ENCODE peak calls at places on chromosome 21, in six cellular contexts. Z is fibroblast of lung, C is fibroblast of pulmonary artery, N is MM.1S, H is body of pancreas, L is heart left ventricle. U is an unnamed sample.
A peak's percentile ranks its signal among the peaks of the same experiment; 100 is the strongest.

GRCh38 chr21:28268685-28269084 is 724.0 kb downstream of the LTN1 start:
- DNase-seq in C (no peak), H (no peak), N (no peak), L (no peak), Z (no peak), U (no peak)

GRCh38 chr21:25858328-25858727 is 123.6 kb downstream of the GABPA start:
- DNase-seq in Z (no peak), N (no peak), H (no peak), L (no peak), C (no peak), U (no peak)

GRCh38 chr21:30986966-30987365 is 51.3 kb downstream of the KRTAP19-8 start:
- DNase-seq in C (no peak), Z (no peak), N (no peak), H (no peak), L (peak; percentile 29), U (no peak)

GRCh38 chr21:44407493-44407892 is 47.8 kb upstream of the LRRC3 start:
- DNase-seq in N (no peak), C (no peak), H (no peak), Z (no peak), L (no peak), U (no peak)

GRCh38 chr21:32569261-32570230 is 15.8 kb downstream of the TCP10L start:
- DNase-seq in C (peak; percentile 88), N (peak; percentile 89), L (peak; percentile 75), H (peak; percentile 86), Z (peak; percentile 82), U (peak; percentile 79)

GRCh38 chr21:27407296-27407695 is 440.4 kb upstream of the ADAMTS5 start:
- DNase-seq in H (no peak), L (no peak), Z (no peak), C (no peak), N (no peak), U (no peak)

GRCh38 chr21:32666258-32666657 is 54.1 kb upstream of the CFAP298 start:
- DNase-seq in Z (no peak), C (no peak), L (no peak), N (no peak), H (no peak), U (no peak)

GRCh38 chr21:17461014-17461413 is 51.8 kb upstream of the CXADR start:
- DNase-seq in Z (peak; percentile 93), N (no peak), H (peak; percentile 52), L (peak; percentile 61), C (peak; percentile 90), U (no peak)

GRCh38 chr21:26888931-26889330 is 43.7 kb upstream of the ADAMTS1 start:
- DNase-seq in H (no peak), C (no peak), Z (no peak), L (no peak), N (no peak), U (no peak)

GRCh38 chr21:38349111-38349746 is 92.4 kb downstream of the KCNJ15 start:
- DNase-seq in H (no peak), C (peak; percentile 27), Z (no peak), L (no peak), N (no peak), U (no peak)

DNA sequence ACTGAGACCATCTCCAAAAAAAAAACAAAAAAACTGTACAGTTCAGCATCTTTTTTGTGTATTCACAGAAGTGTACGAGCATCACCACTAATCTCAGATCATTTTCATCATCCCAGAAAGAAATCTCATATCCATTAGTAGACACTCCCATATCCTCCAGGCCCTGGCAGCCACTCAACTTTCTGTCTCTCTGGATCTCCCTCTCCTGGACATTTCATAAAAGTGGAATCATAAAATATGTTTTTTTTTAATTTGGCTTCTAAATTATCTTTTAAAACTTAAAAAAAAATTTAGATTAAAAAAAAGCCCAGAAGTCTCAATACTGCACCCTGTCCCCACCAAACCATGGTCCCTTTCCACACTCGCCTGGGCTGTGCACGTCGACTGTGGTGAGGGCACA is 22.1 kb downstream of the RIPPLY3 start:
- DNase-seq in L (no peak), Z (peak; percentile 26), C (peak; percentile 23), H (no peak), N (no peak), U (no peak)
- TF ChIP-seq CTCF in L (no peak), Z (no peak), C (no peak), H (no peak), N (no peak), U (no peak)

DNA sequence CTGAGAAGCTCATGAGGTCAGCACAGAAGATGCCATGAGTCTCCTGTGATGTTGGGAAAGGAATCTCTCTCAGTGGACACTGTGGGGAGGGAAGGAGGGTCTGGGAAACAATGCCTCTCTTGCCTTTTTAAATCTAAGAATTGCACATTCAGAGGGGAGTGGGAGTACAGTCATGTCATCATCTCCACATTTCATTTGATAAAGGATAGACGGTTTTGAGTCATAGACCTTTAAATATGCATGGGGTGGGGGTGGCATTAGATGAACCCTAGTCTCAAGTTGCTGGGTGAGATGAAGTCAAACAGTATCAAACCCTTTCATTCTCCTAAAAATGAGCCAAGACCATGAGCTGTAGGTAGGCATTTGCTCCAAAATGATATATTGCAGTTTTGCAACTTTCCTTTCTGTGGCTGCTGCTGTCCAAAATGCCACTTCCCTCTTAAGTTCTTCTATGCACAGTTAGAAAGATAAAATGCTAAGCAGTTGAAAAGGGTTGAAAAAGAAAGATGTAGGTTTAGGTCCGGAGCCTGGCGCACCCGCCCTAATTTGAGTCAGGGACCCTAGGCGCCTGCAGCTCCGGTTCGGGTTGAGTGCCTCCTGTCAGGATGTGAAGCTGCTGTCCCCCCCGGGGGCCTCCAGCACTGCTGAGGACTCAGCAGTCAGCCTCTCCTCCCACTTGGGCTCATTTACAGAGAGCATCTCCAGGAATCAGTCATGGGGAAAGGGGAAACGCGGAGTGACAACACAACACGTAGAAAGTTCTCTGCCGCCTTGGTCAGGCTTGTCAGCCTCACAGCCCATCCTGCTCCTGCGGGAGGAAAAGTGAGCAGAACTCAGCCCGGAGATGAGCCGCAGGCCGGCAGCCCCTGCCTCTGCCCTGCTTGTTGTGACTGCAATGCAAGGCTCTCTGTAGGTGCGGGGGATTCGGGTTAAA is 479.3 kb upstream of the RUNX1 start:
- DNase-seq in H (no peak), C (peak; percentile 29), Z (peak; percentile 20), N (no peak), L (peak; percentile 20), U (peak; percentile 55)
- H3K4me3 ChIP-seq in H (no peak overlapping the region), C (no peak overlapping the region), Z (peak overlapping the region; percentile 34), N (peak overlapping the region; percentile 62), L (peak overlapping the region; percentile 52), U (peak overlapping the region; percentile 57)

DNA sequence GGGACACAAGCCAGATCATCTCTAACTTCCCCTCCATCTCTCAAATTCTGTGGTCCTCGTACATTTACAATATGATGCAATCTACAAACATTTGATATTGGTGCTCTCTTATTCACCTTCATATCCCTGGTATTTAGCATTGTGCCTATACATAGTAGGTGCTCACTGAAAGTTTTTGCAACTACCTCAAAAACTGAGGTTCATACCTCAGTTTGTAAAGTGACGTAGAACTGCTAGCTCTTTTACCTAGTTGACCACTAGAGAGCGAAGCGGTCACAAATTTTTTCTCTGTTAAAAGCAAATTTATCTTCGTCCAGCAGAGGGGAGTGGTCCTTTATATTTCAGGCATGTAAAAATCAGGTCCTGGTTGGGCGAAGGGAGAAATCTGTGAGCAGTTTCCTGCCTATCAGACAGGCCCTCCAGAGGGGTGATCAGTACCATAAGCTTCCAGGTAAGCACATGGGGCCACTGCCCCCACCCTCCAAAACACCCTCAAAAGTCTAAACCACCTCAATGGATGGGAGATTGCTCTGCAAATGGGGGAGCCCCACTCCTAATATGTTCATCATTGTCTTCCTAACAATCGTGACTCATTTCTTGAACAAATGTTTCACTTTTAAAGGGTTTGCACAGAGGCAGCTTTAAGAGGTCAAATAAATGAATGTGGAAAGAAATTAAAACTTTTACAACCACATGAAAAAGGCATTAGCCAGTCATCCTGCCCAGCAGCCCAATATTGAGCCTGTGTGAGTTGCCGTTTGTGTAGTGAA is 10.6 kb upstream of the HLCS start:
- DNase-seq in N (peak; percentile 94), C (peak; percentile 87), L (no peak), Z (peak; percentile 81), H (peak; percentile 52), U (peak; percentile 83)
- TF ChIP-seq CTCF in N (peak; percentile 98), C (peak; percentile 88), L (peak; percentile 44), Z (peak; percentile 66), H (peak; percentile 95), U (peak; percentile 57)

GRCh38 chr21:42231761-42232160 is 12.8 kb downstream of the ABCG1 start:
- DNase-seq in N (no peak), L (no peak), Z (no peak), H (no peak), C (no peak), U (no peak)

GRCh38 chr21:42230636-42231035 is 11.7 kb downstream of the ABCG1 start:
- DNase-seq in Z (no peak), H (no peak), C (no peak), L (no peak), N (no peak), U (no peak)

GRCh38 chr21:42233067-42233981 is 14.4 kb downstream of the ABCG1 start:
- DNase-seq in L (peak; percentile 67), N (peak; percentile 66), Z (peak; percentile 79), C (peak; percentile 88), H (peak; percentile 60), U (peak; percentile 90)

GRCh38 chr21:42234026-42234425 is 15.1 kb downstream of the ABCG1 start:
- DNase-seq in N (no peak), C (no peak), H (no peak), Z (no peak), L (no peak), U (no peak)

DNA sequence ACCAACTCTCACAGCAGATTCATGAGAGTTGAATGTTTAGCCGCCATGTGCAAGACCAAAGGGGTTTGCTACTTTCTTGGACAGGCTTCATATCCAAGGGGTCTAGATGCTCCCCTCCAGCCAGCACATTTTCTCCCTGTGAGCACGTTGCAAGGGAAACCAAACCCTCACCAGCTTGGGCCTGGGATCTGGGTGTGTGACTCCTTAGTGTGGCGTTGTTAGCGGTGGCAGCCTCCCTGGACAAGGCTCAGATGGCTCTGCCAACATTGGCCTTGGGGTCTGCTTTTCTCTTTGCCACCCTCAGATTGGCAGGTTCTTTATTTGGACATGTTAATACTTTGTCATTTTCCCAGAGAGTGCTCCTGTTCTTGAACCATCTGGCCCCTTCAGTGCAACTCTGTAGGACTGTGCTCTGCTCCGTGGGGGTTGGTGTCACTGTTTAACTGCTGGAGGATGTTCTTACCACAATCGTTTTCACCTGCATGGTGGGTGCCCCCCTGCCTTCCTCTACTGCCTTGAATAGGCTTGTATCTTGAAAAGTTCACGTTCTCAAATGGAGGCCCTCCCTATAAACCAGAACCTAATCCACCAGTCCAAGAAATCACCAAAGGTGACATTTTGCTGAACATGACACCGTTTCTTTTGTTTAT is 13.4 kb downstream of the ABCG1 start:
- DNase-seq in L (no peak), H (no peak), N (no peak), C (no peak), Z (no peak), U (peak; percentile 50)
- H3K4me3 ChIP-seq in L (no peak overlapping the region), H (no peak overlapping the region), N (no peak overlapping the region), C (no peak overlapping the region), Z (no peak overlapping the region), U (no peak overlapping the region)

GRCh38 chr21:46014828-46015227 is 33.3 kb downstream of the COL6A1 start:
- DNase-seq in C (no peak), H (no peak), Z (no peak), N (no peak), L (no peak), U (no peak)
- TF ChIP-seq CTCF in C (no peak), H (no peak), Z (no peak), N (no peak), L (no peak), U (no peak)

DNA sequence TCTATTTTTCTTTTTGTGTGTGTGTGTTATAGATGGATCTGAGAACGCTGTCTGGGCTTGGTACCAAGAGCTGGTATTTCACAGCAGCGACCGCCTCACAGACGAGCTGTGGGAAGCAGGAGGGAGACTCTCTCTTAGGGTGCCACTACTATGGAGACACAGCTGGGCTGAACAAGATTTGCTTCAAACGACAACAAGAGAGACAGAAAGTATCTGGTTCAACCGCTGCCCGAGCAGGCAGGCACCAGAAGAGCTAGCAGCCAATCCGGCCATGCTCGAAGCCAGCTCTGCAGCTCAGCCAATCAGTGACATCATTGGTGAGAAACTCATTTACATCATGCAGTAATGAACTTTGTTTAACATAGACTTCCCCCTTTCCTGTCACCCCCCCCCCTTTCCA is 341.3 kb downstream of the USP25 start:
- DNase-seq in H (no peak), C (peak; percentile 21), L (no peak), Z (peak; percentile 55), N (no peak), U (no peak)
- H3K4me3 ChIP-seq in H (no peak overlapping the region), C (peak overlapping the region; percentile 16), L (no peak overlapping the region), Z (peak overlapping the region; percentile 22), N (no peak overlapping the region), U (no peak overlapping the region)

U was measured in GM12865.